ENCODE peak calls at places on chromosomes 2 and 18, in eight cellular contexts. One of them, this sample, is unnamed.

GRCh38 chr2:218216336-218216673 is 684 bp upstream of the ARPC2 start:
- DNase-seq in K562: no peak
- DNase-seq in IMR-90: no peak
- DNase-seq in neuronal stem cell: no peak
- DNase-seq in colonic mucosa: no peak
- DNase-seq in HCT116: no peak
- DNase-seq in fibroblast of lung: no peak
- DNase-seq in endothelial cell of umbilical vein: no peak
- DNase-seq in this sample: no peak

GRCh38 chr2:29691386-29691950 is 229.9 kb downstream of the ALK start:
- DNase-seq in K562: no peak
- DNase-seq in IMR-90: no peak
- DNase-seq in neuronal stem cell: no peak
- DNase-seq in colonic mucosa: no peak
- DNase-seq in HCT116: no peak
- DNase-seq in fibroblast of lung: no peak
- DNase-seq in endothelial cell of umbilical vein: no peak
- DNase-seq in this sample: no peak

GRCh38 chr2:25418944-25419677 is 77.4 kb upstream of the DNMT3A start:
- DNase-seq in K562: no peak
- DNase-seq in IMR-90: no peak
- DNase-seq in neuronal stem cell: no peak
- DNase-seq in colonic mucosa: no peak
- DNase-seq in HCT116: no peak
- DNase-seq in fibroblast of lung: no peak
- DNase-seq in endothelial cell of umbilical vein: no peak
- DNase-seq in this sample: no peak

GRCh38 chr2:147352775-147353381 is 492.0 kb upstream of the ACVR2A start:
- DNase-seq in K562: no peak
- DNase-seq in IMR-90: no peak
- DNase-seq in neuronal stem cell: no peak
- DNase-seq in colonic mucosa: no peak
- DNase-seq in HCT116: no peak
- DNase-seq in fibroblast of lung: no peak
- DNase-seq in endothelial cell of umbilical vein: no peak
- DNase-seq in this sample: no peak

GRCh38 chr2:227805578-227805977 is 8.1 kb upstream of the CCL20 start:
- DNase-seq in K562: no peak
- DNase-seq in IMR-90: no peak
- DNase-seq in neuronal stem cell: no peak
- DNase-seq in colonic mucosa: no peak
- DNase-seq in HCT116: no peak
- DNase-seq in fibroblast of lung: no peak
- DNase-seq in endothelial cell of umbilical vein: no peak
- DNase-seq in this sample: no peak

GRCh38 chr2:220029013-220029412 is 401.6 kb downstream of the SLC4A3 start:
- DNase-seq in K562: no peak
- DNase-seq in IMR-90: no peak
- DNase-seq in neuronal stem cell: no peak
- DNase-seq in colonic mucosa: no peak
- DNase-seq in HCT116: no peak
- DNase-seq in fibroblast of lung: no peak
- DNase-seq in endothelial cell of umbilical vein: no peak
- DNase-seq in this sample: no peak

GRCh38 chr2:73736378-73736777 is 767 bp downstream of the TPRKB start:
- DNase-seq in K562: no peak
- DNase-seq in IMR-90: no peak
- DNase-seq in neuronal stem cell: no peak
- DNase-seq in colonic mucosa: no peak
- DNase-seq in HCT116: no peak
- DNase-seq in fibroblast of lung: no peak
- DNase-seq in endothelial cell of umbilical vein: peak; percentile 22
- DNase-seq in this sample: no peak

GRCh38 chr18:71682591-71682990 is 861.6 kb downstream of the CBLN2 start:
- DNase-seq in K562: no peak
- DNase-seq in IMR-90: no peak
- DNase-seq in neuronal stem cell: no peak
- DNase-seq in colonic mucosa: no peak
- DNase-seq in HCT116: no peak
- DNase-seq in fibroblast of lung: no peak
- DNase-seq in endothelial cell of umbilical vein: no peak
- DNase-seq in this sample: no peak

GRCh38 chr2:99198103-99198841 is 17.3 kb downstream of the MRPL30 start:
- DNase-seq in K562: no peak
- DNase-seq in IMR-90: no peak
- DNase-seq in neuronal stem cell: no peak
- DNase-seq in colonic mucosa: no peak
- DNase-seq in HCT116: no peak
- DNase-seq in fibroblast of lung: no peak
- DNase-seq in endothelial cell of umbilical vein: no peak
- DNase-seq in this sample: no peak

GRCh38 chr2:119650206-119650605 is 28.8 kb upstream of the TMEM177 start:
- DNase-seq in K562: no peak
- DNase-seq in IMR-90: no peak
- DNase-seq in neuronal stem cell: no peak
- DNase-seq in colonic mucosa: no peak
- DNase-seq in HCT116: no peak
- DNase-seq in fibroblast of lung: no peak
- DNase-seq in endothelial cell of umbilical vein: no peak
- DNase-seq in this sample: no peak

GRCh38 chr2:119645173-119645846 is 33.7 kb upstream of the TMEM177 start:
- DNase-seq in K562: no peak
- DNase-seq in IMR-90: peak; percentile 41
- DNase-seq in neuronal stem cell: no peak
- DNase-seq in colonic mucosa: no peak
- DNase-seq in HCT116: no peak
- DNase-seq in fibroblast of lung: peak; percentile 54
- DNase-seq in endothelial cell of umbilical vein: peak; percentile 96
- DNase-seq in this sample: no peak

GRCh38 chr2:119649364-119649917 is 29.6 kb upstream of the TMEM177 start:
- DNase-seq in K562: no peak
- DNase-seq in IMR-90: peak; percentile 46
- DNase-seq in neuronal stem cell: no peak
- DNase-seq in colonic mucosa: no peak
- DNase-seq in HCT116: no peak
- DNase-seq in fibroblast of lung: peak; percentile 52
- DNase-seq in endothelial cell of umbilical vein: peak; percentile 37
- DNase-seq in this sample: no peak

GRCh38 chr2:119646149-119646548 is 32.9 kb upstream of the TMEM177 start:
- DNase-seq in K562: no peak
- DNase-seq in IMR-90: no peak
- DNase-seq in neuronal stem cell: no peak
- DNase-seq in colonic mucosa: no peak
- DNase-seq in HCT116: no peak
- DNase-seq in fibroblast of lung: no peak
- DNase-seq in endothelial cell of umbilical vein: no peak
- DNase-seq in this sample: no peak

GRCh38 chr2:119647440-119648169 is 31.4 kb upstream of the TMEM177 start:
- DNase-seq in K562: no peak
- DNase-seq in IMR-90: peak; percentile 61
- DNase-seq in neuronal stem cell: no peak
- DNase-seq in colonic mucosa: no peak
- DNase-seq in HCT116: no peak
- DNase-seq in fibroblast of lung: peak; percentile 69
- DNase-seq in endothelial cell of umbilical vein: peak; percentile 86
- DNase-seq in this sample: no peak
- H3K9ac ChIP-seq in K562: no peak overlapping the region
- H3K9ac ChIP-seq in IMR-90: no peak overlapping the region
- H3K9ac ChIP-seq in neuronal stem cell: no peak overlapping the region
- H3K9ac ChIP-seq in colonic mucosa: no peak overlapping the region
- H3K9ac ChIP-seq in HCT116: no peak overlapping the region
- H3K9ac ChIP-seq in fibroblast of lung: no peak overlapping the region
- H3K9ac ChIP-seq in endothelial cell of umbilical vein: no peak overlapping the region
- H3K9ac ChIP-seq in this sample: no peak overlapping the region

DNA sequence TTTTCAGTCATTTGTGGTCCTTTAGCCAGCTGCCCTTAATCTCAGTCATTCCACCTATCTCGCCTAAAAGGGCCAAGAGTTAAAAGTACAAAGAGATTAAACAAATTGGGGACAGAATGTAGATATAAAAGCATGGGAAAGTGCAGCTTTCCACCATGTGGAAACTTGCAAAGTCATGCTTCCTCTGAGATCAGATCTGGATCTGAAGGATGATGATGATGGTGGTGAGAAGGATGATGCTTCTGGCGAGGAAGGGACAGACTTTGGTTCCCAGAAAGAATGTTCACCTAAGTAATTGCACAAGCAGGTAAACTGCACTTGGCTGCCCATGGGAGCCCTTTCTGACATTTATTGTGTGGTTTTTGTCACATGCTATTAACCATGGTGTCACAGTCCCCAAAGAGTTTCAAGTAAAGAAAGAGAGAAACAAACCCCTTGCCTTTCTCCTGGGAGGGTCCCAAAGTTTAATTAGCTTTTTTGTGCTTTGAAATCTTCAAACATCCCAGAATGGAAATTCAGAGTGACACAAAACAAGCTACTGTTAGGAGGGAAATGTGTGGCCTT is 34.7 kb downstream of the KLF7 start:
- DNase-seq in K562: no peak
- DNase-seq in IMR-90: no peak
- DNase-seq in neuronal stem cell: no peak
- DNase-seq in colonic mucosa: no peak
- DNase-seq in HCT116: no peak
- DNase-seq in fibroblast of lung: no peak
- DNase-seq in endothelial cell of umbilical vein: no peak
- DNase-seq in this sample: no peak
- H3K9ac ChIP-seq in K562: no peak overlapping the region
- H3K9ac ChIP-seq in IMR-90: no peak overlapping the region
- H3K9ac ChIP-seq in neuronal stem cell: no peak overlapping the region
- H3K9ac ChIP-seq in colonic mucosa: no peak overlapping the region
- H3K9ac ChIP-seq in HCT116: no peak overlapping the region
- H3K9ac ChIP-seq in fibroblast of lung: no peak overlapping the region
- H3K9ac ChIP-seq in endothelial cell of umbilical vein: no peak overlapping the region
- H3K9ac ChIP-seq in this sample: no peak overlapping the region

GRCh38 chr2:122421777-122422176 is 666.3 kb downstream of the TSN start:
- DNase-seq in K562: no peak
- DNase-seq in IMR-90: no peak
- DNase-seq in neuronal stem cell: no peak
- DNase-seq in colonic mucosa: no peak
- DNase-seq in HCT116: no peak
- DNase-seq in fibroblast of lung: no peak
- DNase-seq in endothelial cell of umbilical vein: no peak
- DNase-seq in this sample: no peak

GRCh38 chr2:122422384-122422991 is 667.0 kb downstream of the TSN start:
- DNase-seq in K562: no peak
- DNase-seq in IMR-90: no peak
- DNase-seq in neuronal stem cell: no peak
- DNase-seq in colonic mucosa: no peak
- DNase-seq in HCT116: no peak
- DNase-seq in fibroblast of lung: no peak
- DNase-seq in endothelial cell of umbilical vein: no peak
- DNase-seq in this sample: no peak

GRCh38 chr2:122414911-122415310 is 659.5 kb downstream of the TSN start:
- DNase-seq in K562: no peak
- DNase-seq in IMR-90: no peak
- DNase-seq in neuronal stem cell: no peak
- DNase-seq in colonic mucosa: no peak
- DNase-seq in HCT116: no peak
- DNase-seq in fibroblast of lung: no peak
- DNase-seq in endothelial cell of umbilical vein: no peak
- DNase-seq in this sample: no peak

GRCh38 chr2:122412360-122412759 is 656.9 kb downstream of the TSN start:
- DNase-seq in K562: no peak
- DNase-seq in IMR-90: no peak
- DNase-seq in neuronal stem cell: no peak
- DNase-seq in colonic mucosa: no peak
- DNase-seq in HCT116: no peak
- DNase-seq in fibroblast of lung: no peak
- DNase-seq in endothelial cell of umbilical vein: no peak
- DNase-seq in this sample: no peak

GRCh38 chr2:122417114-122417513 is 661.7 kb downstream of the TSN start:
- DNase-seq in K562: no peak
- DNase-seq in IMR-90: no peak
- DNase-seq in neuronal stem cell: no peak
- DNase-seq in colonic mucosa: no peak
- DNase-seq in HCT116: no peak
- DNase-seq in fibroblast of lung: no peak
- DNase-seq in endothelial cell of umbilical vein: no peak
- DNase-seq in this sample: no peak
- H3K9ac ChIP-seq in K562: no peak overlapping the region
- H3K9ac ChIP-seq in IMR-90: no peak overlapping the region
- H3K9ac ChIP-seq in neuronal stem cell: no peak overlapping the region
- H3K9ac ChIP-seq in colonic mucosa: no peak overlapping the region
- H3K9ac ChIP-seq in HCT116: no peak overlapping the region
- H3K9ac ChIP-seq in fibroblast of lung: no peak overlapping the region
- H3K9ac ChIP-seq in endothelial cell of umbilical vein: no peak overlapping the region
- H3K9ac ChIP-seq in this sample: no peak overlapping the region

GRCh38 chr2:128638311-128638710 is 319.6 kb upstream of the HS6ST1 start:
- DNase-seq in K562: no peak
- DNase-seq in IMR-90: no peak
- DNase-seq in neuronal stem cell: no peak
- DNase-seq in colonic mucosa: peak; percentile 14
- DNase-seq in HCT116: no peak
- DNase-seq in fibroblast of lung: no peak
- DNase-seq in endothelial cell of umbilical vein: no peak
- DNase-seq in this sample: peak; percentile 73
- H3K9ac ChIP-seq in K562: no peak overlapping the region
- H3K9ac ChIP-seq in IMR-90: no peak overlapping the region
- H3K9ac ChIP-seq in neuronal stem cell: no peak overlapping the region
- H3K9ac ChIP-seq in colonic mucosa: no peak overlapping the region
- H3K9ac ChIP-seq in HCT116: no peak overlapping the region
- H3K9ac ChIP-seq in fibroblast of lung: no peak overlapping the region
- H3K9ac ChIP-seq in endothelial cell of umbilical vein: no peak overlapping the region
- H3K9ac ChIP-seq in this sample: no peak overlapping the region

DNA sequence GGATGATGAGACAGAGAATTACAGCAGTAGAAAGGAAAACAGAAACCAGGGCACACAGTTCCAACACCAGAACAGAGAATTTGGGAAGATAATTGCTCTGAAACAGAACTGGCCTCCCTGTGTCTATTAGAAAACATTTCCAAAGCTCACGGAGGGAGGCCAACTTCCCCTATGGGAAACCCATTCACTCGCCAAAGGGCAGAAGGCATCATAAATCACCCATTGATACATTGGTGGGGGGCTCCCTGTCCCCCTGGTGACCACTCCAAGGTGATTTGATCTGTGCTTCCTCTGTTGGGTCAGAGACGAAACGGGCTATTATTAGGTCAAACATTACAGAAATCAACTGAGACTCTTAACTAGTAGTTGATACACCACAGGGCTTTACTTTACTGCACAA is 3.8 kb downstream of the ARL4C start:
- DNase-seq in K562: no peak
- DNase-seq in IMR-90: no peak
- DNase-seq in neuronal stem cell: no peak
- DNase-seq in colonic mucosa: no peak
- DNase-seq in HCT116: no peak
- DNase-seq in fibroblast of lung: no peak
- DNase-seq in endothelial cell of umbilical vein: no peak
- DNase-seq in this sample: no peak
- H3K9ac ChIP-seq in K562: no peak overlapping the region
- H3K9ac ChIP-seq in IMR-90: no peak overlapping the region
- H3K9ac ChIP-seq in neuronal stem cell: no peak overlapping the region
- H3K9ac ChIP-seq in colonic mucosa: peak overlapping the region; percentile 30
- H3K9ac ChIP-seq in HCT116: no peak overlapping the region
- H3K9ac ChIP-seq in fibroblast of lung: no peak overlapping the region
- H3K9ac ChIP-seq in endothelial cell of umbilical vein: no peak overlapping the region
- H3K9ac ChIP-seq in this sample: no peak overlapping the region

This sample was measured in endodermal cell.